ENCODE peak calls at places on chromosomes 11 and 22, in seven cellular contexts. One of them, this sample, is unnamed.

GRCh38 chr11:67272327-67273259 is 6.3 kb downstream of the GRK2 start:
- DNase-seq in Panc1: no peak
- DNase-seq in fibroblast of the aortic adventitia: no peak
- DNase-seq in small intestine: no peak
- DNase-seq in fibroblast of pulmonary artery: no peak
- DNase-seq in heart left ventricle: peak; percentile 51
- DNase-seq in tibial nerve: peak; percentile 11
- DNase-seq in this sample: no peak

GRCh38 chr11:84990141-84990540 is 637.0 kb downstream of the DLG2 start:
- DNase-seq in Panc1: no peak
- DNase-seq in fibroblast of the aortic adventitia: no peak
- DNase-seq in small intestine: no peak
- DNase-seq in fibroblast of pulmonary artery: no peak
- DNase-seq in heart left ventricle: no peak
- DNase-seq in tibial nerve: no peak
- DNase-seq in this sample: no peak

GRCh38 chr11:61532136-61533038 is 23.8 kb downstream of the LRRC10B start:
- DNase-seq in Panc1: peak; percentile 33
- DNase-seq in fibroblast of the aortic adventitia: peak; percentile 23
- DNase-seq in small intestine: peak; percentile 47
- DNase-seq in fibroblast of pulmonary artery: peak; percentile 29
- DNase-seq in heart left ventricle: no peak
- DNase-seq in tibial nerve: no peak
- DNase-seq in this sample: no peak

GRCh38 chr22:26229910-26230309 is 60.6 kb downstream of the SEZ6L start:
- DNase-seq in Panc1: no peak
- DNase-seq in fibroblast of the aortic adventitia: no peak
- DNase-seq in small intestine: no peak
- DNase-seq in fibroblast of pulmonary artery: no peak
- DNase-seq in heart left ventricle: no peak
- DNase-seq in tibial nerve: no peak
- DNase-seq in this sample: no peak

GRCh38 chr22:25623310-25623734 is 58.8 kb downstream of the GRK3 start:
- DNase-seq in Panc1: no peak
- DNase-seq in fibroblast of the aortic adventitia: no peak
- DNase-seq in small intestine: no peak
- DNase-seq in fibroblast of pulmonary artery: no peak
- DNase-seq in heart left ventricle: no peak
- DNase-seq in tibial nerve: no peak
- DNase-seq in this sample: no peak

GRCh38 chr22:18987765-18988164 is 51.7 kb upstream of the PRODH start:
- DNase-seq in Panc1: no peak
- DNase-seq in fibroblast of the aortic adventitia: no peak
- DNase-seq in small intestine: peak; percentile 45
- DNase-seq in fibroblast of pulmonary artery: no peak
- DNase-seq in heart left ventricle: no peak
- DNase-seq in tibial nerve: no peak
- DNase-seq in this sample: no peak

GRCh38 chr11:45565589-45565988 is 99.8 kb downstream of the CHST1 start:
- DNase-seq in Panc1: no peak
- DNase-seq in fibroblast of the aortic adventitia: no peak
- DNase-seq in small intestine: no peak
- DNase-seq in fibroblast of pulmonary artery: no peak
- DNase-seq in heart left ventricle: no peak
- DNase-seq in tibial nerve: no peak
- DNase-seq in this sample: no peak

GRCh38 chr11:131666006-131666405 is 295.6 kb downstream of the NTM start:
- DNase-seq in Panc1: no peak
- DNase-seq in fibroblast of the aortic adventitia: no peak
- DNase-seq in small intestine: no peak
- DNase-seq in fibroblast of pulmonary artery: no peak
- DNase-seq in heart left ventricle: no peak
- DNase-seq in tibial nerve: no peak
- DNase-seq in this sample: no peak

GRCh38 chr11:34654491-34655334 is 33.8 kb downstream of the EHF start:
- DNase-seq in Panc1: peak; percentile 87
- DNase-seq in fibroblast of the aortic adventitia: peak; percentile 62
- DNase-seq in small intestine: no peak
- DNase-seq in fibroblast of pulmonary artery: peak; percentile 85
- DNase-seq in heart left ventricle: peak; percentile 37
- DNase-seq in tibial nerve: peak; percentile 49
- DNase-seq in this sample: peak; percentile 37

GRCh38 chr11:34599406-34599901 is 21.4 kb upstream of the EHF start:
- DNase-seq in Panc1: no peak
- DNase-seq in fibroblast of the aortic adventitia: peak; percentile 82
- DNase-seq in small intestine: peak; percentile 35
- DNase-seq in fibroblast of pulmonary artery: peak; percentile 60
- DNase-seq in heart left ventricle: no peak
- DNase-seq in tibial nerve: no peak
- DNase-seq in this sample: peak; percentile 88

GRCh38 chr11:66953431-66953833 is 4.8 kb downstream of the PC start:
- DNase-seq in Panc1: no peak
- DNase-seq in fibroblast of the aortic adventitia: no peak
- DNase-seq in small intestine: no peak
- DNase-seq in fibroblast of pulmonary artery: no peak
- DNase-seq in heart left ventricle: no peak
- DNase-seq in tibial nerve: no peak
- DNase-seq in this sample: no peak

GRCh38 chr11:94876645-94877445 is 96.5 kb downstream of the CWC15 start:
- DNase-seq in Panc1: peak; percentile 84
- DNase-seq in fibroblast of the aortic adventitia: peak; percentile 93
- DNase-seq in small intestine: peak; percentile 16
- DNase-seq in fibroblast of pulmonary artery: peak; percentile 97
- DNase-seq in heart left ventricle: peak; percentile 81
- DNase-seq in tibial nerve: peak; percentile 54
- DNase-seq in this sample: peak; percentile 96

GRCh38 chr22:30516273-30516672 is 10.8 kb upstream of the SEC14L4 start:
- DNase-seq in Panc1: no peak
- DNase-seq in fibroblast of the aortic adventitia: no peak
- DNase-seq in small intestine: no peak
- DNase-seq in fibroblast of pulmonary artery: no peak
- DNase-seq in heart left ventricle: no peak
- DNase-seq in tibial nerve: no peak
- DNase-seq in this sample: no peak

GRCh38 chr11:26905368-26905767 is 88.5 kb upstream of the FIBIN start:
- DNase-seq in Panc1: no peak
- DNase-seq in fibroblast of the aortic adventitia: peak; percentile 44
- DNase-seq in small intestine: no peak
- DNase-seq in fibroblast of pulmonary artery: peak; percentile 28
- DNase-seq in heart left ventricle: no peak
- DNase-seq in tibial nerve: no peak
- DNase-seq in this sample: peak; percentile 44

GRCh38 chr11:43555811-43556210 is 124.7 kb upstream of the HSD17B12 start:
- DNase-seq in Panc1: no peak
- DNase-seq in fibroblast of the aortic adventitia: peak; percentile 41
- DNase-seq in small intestine: peak; percentile 5
- DNase-seq in fibroblast of pulmonary artery: peak; percentile 57
- DNase-seq in heart left ventricle: peak; percentile 41
- DNase-seq in tibial nerve: no peak
- DNase-seq in this sample: peak; percentile 19

GRCh38 chr11:106714179-106714578 is 304.1 kb downstream of the GUCY1A2 start:
- DNase-seq in Panc1: no peak
- DNase-seq in fibroblast of the aortic adventitia: no peak
- DNase-seq in small intestine: no peak
- DNase-seq in fibroblast of pulmonary artery: peak; percentile 16
- DNase-seq in heart left ventricle: no peak
- DNase-seq in tibial nerve: no peak
- DNase-seq in this sample: peak; percentile 71

GRCh38 chr11:47854667-47855066 is 6.5 kb upstream of the NUP160 start:
- DNase-seq in Panc1: no peak
- DNase-seq in fibroblast of the aortic adventitia: no peak
- DNase-seq in small intestine: no peak
- DNase-seq in fibroblast of pulmonary artery: no peak
- DNase-seq in heart left ventricle: no peak
- DNase-seq in tibial nerve: no peak
- DNase-seq in this sample: no peak

GRCh38 chr22:37546436-37547248 is 13.6 kb upstream of the CDC42EP1 start:
- DNase-seq in Panc1: no peak
- DNase-seq in fibroblast of the aortic adventitia: peak; percentile 89
- DNase-seq in small intestine: no peak
- DNase-seq in fibroblast of pulmonary artery: peak; percentile 96
- DNase-seq in heart left ventricle: peak; percentile 88
- DNase-seq in tibial nerve: no peak
- DNase-seq in this sample: no peak

DNA sequence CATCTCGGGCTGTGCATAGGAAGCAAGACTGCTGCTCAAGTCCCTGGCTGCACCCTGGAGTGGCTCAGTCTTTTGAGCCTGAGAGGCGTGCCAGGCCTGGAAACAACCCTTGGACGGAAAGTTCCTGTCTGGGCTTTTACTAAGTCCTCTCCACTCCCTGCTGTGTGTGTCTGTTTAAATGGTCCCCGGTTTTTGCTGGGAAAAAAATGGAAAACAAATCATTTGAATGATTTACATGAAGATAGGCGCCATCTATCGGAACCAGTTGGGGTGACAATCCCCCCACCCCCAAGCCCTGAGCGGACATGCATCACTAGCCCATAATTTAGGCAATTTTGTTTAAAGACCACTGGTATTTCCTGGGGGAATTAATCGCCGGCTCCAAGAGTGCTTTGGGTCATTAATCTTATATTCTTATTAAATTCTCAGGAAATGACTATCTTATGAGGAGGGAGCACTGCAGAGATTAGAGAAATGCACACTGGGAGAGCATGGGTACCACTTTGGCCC is 2.7 kb upstream of the GAB2 start:
- DNase-seq in Panc1: no peak
- DNase-seq in fibroblast of the aortic adventitia: peak; percentile 98
- DNase-seq in small intestine: peak; percentile 58
- DNase-seq in fibroblast of pulmonary artery: peak; percentile 94
- DNase-seq in heart left ventricle: peak; percentile 71
- DNase-seq in tibial nerve: peak; percentile 77
- DNase-seq in this sample: peak; percentile 88
- H3K4me3 ChIP-seq in Panc1: peak overlapping the region; percentile 51
- H3K4me3 ChIP-seq in fibroblast of the aortic adventitia: peak overlapping the region; percentile 40
- H3K4me3 ChIP-seq in small intestine: no peak overlapping the region
- H3K4me3 ChIP-seq in fibroblast of pulmonary artery: no peak overlapping the region
- H3K4me3 ChIP-seq in heart left ventricle: peak overlapping the region; percentile 12
- H3K4me3 ChIP-seq in tibial nerve: no peak overlapping the region
- H3K4me3 ChIP-seq in this sample: peak overlapping the region; percentile 42

GRCh38 chr11:123406441-123407123 is 23.5 kb upstream of the GRAMD1B start:
- DNase-seq in Panc1: no peak
- DNase-seq in fibroblast of the aortic adventitia: no peak
- DNase-seq in small intestine: no peak
- DNase-seq in fibroblast of pulmonary artery: no peak
- DNase-seq in heart left ventricle: no peak
- DNase-seq in tibial nerve: no peak
- DNase-seq in this sample: no peak
- H3K4me3 ChIP-seq in Panc1: no peak overlapping the region
- H3K4me3 ChIP-seq in fibroblast of the aortic adventitia: no peak overlapping the region
- H3K4me3 ChIP-seq in small intestine: no peak overlapping the region
- H3K4me3 ChIP-seq in fibroblast of pulmonary artery: no peak overlapping the region
- H3K4me3 ChIP-seq in heart left ventricle: no peak overlapping the region
- H3K4me3 ChIP-seq in tibial nerve: no peak overlapping the region
- H3K4me3 ChIP-seq in this sample: no peak overlapping the region

GRCh38 chr22:50704510-50705218 is 32.0 kb downstream of the SHANK3 start:
- DNase-seq in Panc1: no peak
- DNase-seq in fibroblast of the aortic adventitia: no peak
- DNase-seq in small intestine: no peak
- DNase-seq in fibroblast of pulmonary artery: no peak
- DNase-seq in heart left ventricle: peak; percentile 19
- DNase-seq in tibial nerve: no peak
- DNase-seq in this sample: no peak

GRCh38 chr22:50702261-50702671 is 29.6 kb downstream of the SHANK3 start:
- DNase-seq in Panc1: no peak
- DNase-seq in fibroblast of the aortic adventitia: no peak
- DNase-seq in small intestine: no peak
- DNase-seq in fibroblast of pulmonary artery: no peak
- DNase-seq in heart left ventricle: peak; percentile 13
- DNase-seq in tibial nerve: no peak
- DNase-seq in this sample: no peak

GRCh38 chr22:50701428-50702154 is 29.0 kb downstream of the SHANK3 start:
- DNase-seq in Panc1: no peak
- DNase-seq in fibroblast of the aortic adventitia: no peak
- DNase-seq in small intestine: no peak
- DNase-seq in fibroblast of pulmonary artery: no peak
- DNase-seq in heart left ventricle: peak; percentile 10
- DNase-seq in tibial nerve: no peak
- DNase-seq in this sample: no peak

GRCh38 chr22:50703726-50704509 is 31.3 kb downstream of the SHANK3 start:
- DNase-seq in Panc1: no peak
- DNase-seq in fibroblast of the aortic adventitia: no peak
- DNase-seq in small intestine: no peak
- DNase-seq in fibroblast of pulmonary artery: no peak
- DNase-seq in heart left ventricle: peak; percentile 16
- DNase-seq in tibial nerve: no peak
- DNase-seq in this sample: no peak

GRCh38 chr22:50702821-50703725 is 30.4 kb downstream of the SHANK3 start:
- DNase-seq in Panc1: no peak
- DNase-seq in fibroblast of the aortic adventitia: no peak
- DNase-seq in small intestine: no peak
- DNase-seq in fibroblast of pulmonary artery: no peak
- DNase-seq in heart left ventricle: peak; percentile 12
- DNase-seq in tibial nerve: no peak
- DNase-seq in this sample: no peak
- H3K4me3 ChIP-seq in Panc1: no peak overlapping the region
- H3K4me3 ChIP-seq in fibroblast of the aortic adventitia: no peak overlapping the region
- H3K4me3 ChIP-seq in small intestine: no peak overlapping the region
- H3K4me3 ChIP-seq in fibroblast of pulmonary artery: no peak overlapping the region
- H3K4me3 ChIP-seq in heart left ventricle: no peak overlapping the region
- H3K4me3 ChIP-seq in tibial nerve: no peak overlapping the region
- H3K4me3 ChIP-seq in this sample: no peak overlapping the region

GRCh38 chr22:45975266-45976161 is 1.4 kb downstream of the WNT7B start:
- DNase-seq in Panc1: no peak
- DNase-seq in fibroblast of the aortic adventitia: no peak
- DNase-seq in small intestine: no peak
- DNase-seq in fibroblast of pulmonary artery: no peak
- DNase-seq in heart left ventricle: no peak
- DNase-seq in tibial nerve: no peak
- DNase-seq in this sample: no peak
- H3K4me3 ChIP-seq in Panc1: peak overlapping the region; percentile 70
- H3K4me3 ChIP-seq in fibroblast of the aortic adventitia: no peak overlapping the region
- H3K4me3 ChIP-seq in small intestine: peak overlapping the region; percentile 32
- H3K4me3 ChIP-seq in fibroblast of pulmonary artery: no peak overlapping the region
- H3K4me3 ChIP-seq in heart left ventricle: peak overlapping the region; percentile 43
- H3K4me3 ChIP-seq in tibial nerve: no peak overlapping the region
- H3K4me3 ChIP-seq in this sample: no peak overlapping the region

This sample was measured in astrocyte.